ENCODE peak calls at places on chromosomes 5 and 9, in nine cellular contexts. O is stimulated activated CD4-positive, alpha-beta T cell treated with anti-CD3 and anti-CD28 coated beads, Interleukin-15, amount 100 ng/mL, for 1 hour; H is DMS153; M is neural progenitor cell; Y is AG08396; U is activated T-cell treated with anti-CD3 and anti-CD28 coated beads, Interleukin-2, amount 50 U/mL, for 72 hours; I is A549; T is activated CD4-positive, alpha-beta T cell treated with anti-CD3 and anti-CD28 coated beads for 24 hours; F is NCI-H1048. W is an unnamed sample.

GRCh38 chr9:124868511-124869465 is 6.9 kb downstream of the ARPC5L start:
- DNase-seq in T (peak), U (peak), H (peak), M (peak), Y (peak), I (peak), F (peak), O (peak), W (peak)

GRCh38 chr5:132293992-132294727 is at the start of gene SLC22A4:
- DNase-seq in U (peak), H (peak), I (peak), T (peak), O (peak), F (peak), M (peak), Y (peak), W (peak)

GRCh38 chr9:72627147-72627546 is 105.7 kb downstream of the TMC1 start:
- DNase-seq in F (no peak), U (no peak), Y (no peak), M (peak), T (no peak), H (no peak), I (no peak), O (no peak), W (no peak)

GRCh38 chr9:128149951-128150593 is 819 bp downstream of the LCN2 start:
- DNase-seq in U (no peak), Y (no peak), T (no peak), H (no peak), O (no peak), F (no peak), I (no peak), M (no peak), W (no peak)

GRCh38 chr5:75053286-75054109 is 1.1 kb upstream of the GCNT4 start:
- DNase-seq in I (peak), H (no peak), M (peak), O (peak), T (peak), Y (peak), F (no peak), U (peak), W (no peak)

GRCh38 chr9:38339496-38339895 is 53.0 kb upstream of the ALDH1B1 start:
- DNase-seq in H (no peak), Y (peak), M (no peak), O (no peak), I (no peak), U (no peak), F (no peak), T (no peak), W (no peak)

GRCh38 chr5:160926428-160926827 is 74.4 kb upstream of the ATP10B start:
- DNase-seq in Y (no peak), I (no peak), M (no peak), O (no peak), F (peak), H (peak), T (no peak), U (no peak), W (peak)

GRCh38 chr5:568061-568781 is 43.9 kb upstream of the CEP72 start:
- DNase-seq in T (no peak), O (no peak), Y (no peak), I (no peak), H (no peak), M (no peak), U (no peak), F (no peak), W (no peak)

GRCh38 chr5:144237851-144238250 is 67.2 kb downstream of the KCTD16 start:
- DNase-seq in U (no peak), T (no peak), O (no peak), F (no peak), I (no peak), H (no peak), M (no peak), Y (no peak), W (no peak)

GRCh38 chr5:82150562-82150961 is 127.6 kb downstream of the RPS23 start:
- DNase-seq in Y (no peak), O (no peak), U (no peak), F (no peak), I (no peak), H (no peak), T (no peak), M (no peak), W (no peak)

GRCh38 chr5:56307714-56308346 is 74.7 kb upstream of the ANKRD55 start:
- DNase-seq in I (no peak), F (no peak), H (no peak), T (no peak), O (no peak), U (no peak), Y (no peak), M (no peak), W (no peak)

GRCh38 chr5:79202076-79202475 is 33.9 kb upstream of the JMY start:
- DNase-seq in I (peak), Y (peak), U (no peak), F (no peak), M (no peak), T (no peak), H (no peak), O (no peak), W (no peak)

GRCh38 chr5:173315495-173316352 is 12.5 kb downstream of the STC2 start:
- DNase-seq in U (no peak), Y (peak), H (peak), O (no peak), M (peak), F (no peak), T (no peak), I (no peak), W (peak)

GRCh38 chr9:117707561-117707960 is 3.4 kb downstream of the TLR4 start:
- DNase-seq in F (no peak), H (no peak), U (no peak), T (no peak), I (no peak), M (no peak), Y (no peak), O (no peak), W (no peak)